ENCODE peak calls at places on chromosomes 2 and 18, in six cellular contexts. Q is mesenchymal stem cell, Y is esophagus squamous epithelium, O is body of pancreas, W is lower lobe of right lung, V is heart left ventricle. C is an unnamed sample. For H3K4me1 and H3K27me3, the result is how much of the 10 kb centered on the place peaks cover.

GRCh38 chr2:98269830-98270229 is 76.4 kb upstream of the CNGA3 start:
- DNase-seq in Q (peak), Y (no peak), O (no peak), W (no peak), V (no peak), C (no peak)

GRCh38 chr2:66496680-66497420 is 61.9 kb downstream of the MEIS1 start:
- DNase-seq in Q (no peak), Y (no peak), O (no peak), W (no peak), V (no peak), C (no peak)

GRCh38 chr2:56224316-56224715 is 40.5 kb downstream of the CCDC85A start:
- DNase-seq in Q (no peak), Y (no peak), O (no peak), W (no peak), V (no peak), C (no peak)

GRCh38 chr2:12412898-12413305 is 303.8 kb upstream of the TRIB2 start:
- DNase-seq in Q (peak), Y (no peak), O (no peak), W (no peak), V (no peak), C (no peak)

GRCh38 chr2:207950063-207950760 is 75.1 kb downstream of the PLEKHM3 start:
- DNase-seq in Q (no peak), Y (no peak), O (no peak), W (no peak), V (no peak), C (no peak)

GRCh38 chr2:92074549-92074898 is 2796.7 kb upstream of the TEKT4 start:
- DNase-seq in Q (no peak), Y (no peak), O (no peak), W (peak), V (no peak), C (no peak)

GRCh38 chr2:217609952-217610351 is 392.8 kb downstream of the TNS1 start:
- DNase-seq in Q (no peak), Y (no peak), O (no peak), W (no peak), V (no peak), C (no peak)

GRCh38 chr2:6793371-6793770 is 72.3 kb downstream of the CMPK2 start:
- DNase-seq in Q (peak), Y (no peak), O (no peak), W (no peak), V (no peak), C (no peak)

GRCh38 chr2:88209526-88210131 is 39.5 kb downstream of the THNSL2 start:
- DNase-seq in Q (no peak), Y (no peak), O (no peak), W (no peak), V (no peak), C (no peak)

GRCh38 chr2:207905546-207905945 is 119.8 kb downstream of the PLEKHM3 start:
- DNase-seq in Q (no peak), Y (no peak), O (no peak), W (no peak), V (no peak), C (no peak)

GRCh38 chr18:78986018-78986481 is 6.4 kb downstream of the SALL3 start:
- DNase-seq in Q (no peak), Y (no peak), O (no peak), W (no peak), V (no peak), C (peak)

GRCh38 chr18:13221821-13222220 is 3.3 kb downstream of the LDLRAD4 start:
- DNase-seq in Q (peak), Y (no peak), O (peak), W (no peak), V (peak), C (no peak)

GRCh38 chr2:127504552-127505460 is 21.5 kb downstream of the IWS1 start:
- DNase-seq in Q (peak), Y (no peak), O (no peak), W (no peak), V (no peak), C (no peak)

GRCh38 chr2:101442667-101443061 is 32.2 kb downstream of the RFX8 start:
- DNase-seq in Q (no peak), Y (no peak), O (no peak), W (no peak), V (no peak), C (no peak)

GRCh38 chr2:98511981-98512380 is 67.3 kb downstream of the INPP4A start:
- DNase-seq in Q (no peak), Y (no peak), O (no peak), W (no peak), V (no peak), C (no peak)

GRCh38 chr18:75811156-75811555 is 383.7 kb upstream of the SMIM21 start:
- DNase-seq in Q (no peak), Y (no peak), O (no peak), W (no peak), V (no peak), C (no peak)

GRCh38 chr2:8039732-8040131 is 642.1 kb upstream of the ID2 start:
- DNase-seq in Q (no peak), Y (no peak), O (no peak), W (no peak), V (no peak), C (no peak)

GRCh38 chr2:14148186-14148585 is 484.3 kb upstream of the LRATD1 start:
- DNase-seq in Q (no peak), Y (no peak), O (no peak), W (no peak), V (no peak), C (no peak)

GRCh38 chr2:51697095-51697494 is 665.2 kb upstream of the NRXN1 start:
- DNase-seq in Q (no peak), Y (no peak), O (no peak), W (no peak), V (no peak), C (no peak)

GRCh38 chr2:127169066-127169660 is 50.9 kb downstream of the CYP27C1 start:
- DNase-seq in Q (no peak), Y (no peak), O (no peak), W (no peak), V (no peak), C (no peak)

GRCh38 chr2:24421668-24422067 is 61.3 kb upstream of the ITSN2 start:
- DNase-seq in Q (peak), Y (no peak), O (peak), W (peak), V (peak), C (peak)

GRCh38 chr2:219119422-219120043 is 41.1 kb downstream of the NHEJ1 start:
- DNase-seq in Q (peak), Y (no peak), O (peak), W (peak), V (peak), C (peak)

GRCh38 chr2:37156071-37156856 is 516 bp downstream of the EIF2AK2 start:
- DNase-seq in Q (peak), Y (no peak), O (peak), W (peak), V (peak), C (peak)

GRCh38 chr2:240529344-240529999 is 28.3 kb downstream of the ANKMY1 start:
- DNase-seq in Q (no peak), Y (no peak), O (no peak), W (no peak), V (no peak), C (no peak)

GRCh38 chr18:57660961-57661360 is 39.3 kb upstream of the NARS1 start:
- DNase-seq in Q (peak), Y (no peak), O (no peak), W (no peak), V (no peak), C (no peak)

GRCh38 chr2:8413589-8414135 is 268.2 kb upstream of the ID2 start:
- DNase-seq in Q (no peak), Y (no peak), O (peak), W (no peak), V (no peak), C (no peak)

GRCh38 chr2:96374211-96374951 is 38.8 kb downstream of the NCAPH start:
- DNase-seq in Q (no peak), Y (no peak), O (peak), W (no peak), V (peak), C (no peak)

GRCh38 chr2:28225472-28225915 is 167.2 kb upstream of the FOSL2 start:
- DNase-seq in Q (no peak), Y (no peak), O (no peak), W (no peak), V (no peak), C (no peak)

GRCh38 chr2:240556553-240557100 is 1.2 kb downstream of the ANKMY1 start:
- DNase-seq in Q (peak), Y (no peak), O (no peak), W (peak), V (no peak), C (peak)

DNA sequence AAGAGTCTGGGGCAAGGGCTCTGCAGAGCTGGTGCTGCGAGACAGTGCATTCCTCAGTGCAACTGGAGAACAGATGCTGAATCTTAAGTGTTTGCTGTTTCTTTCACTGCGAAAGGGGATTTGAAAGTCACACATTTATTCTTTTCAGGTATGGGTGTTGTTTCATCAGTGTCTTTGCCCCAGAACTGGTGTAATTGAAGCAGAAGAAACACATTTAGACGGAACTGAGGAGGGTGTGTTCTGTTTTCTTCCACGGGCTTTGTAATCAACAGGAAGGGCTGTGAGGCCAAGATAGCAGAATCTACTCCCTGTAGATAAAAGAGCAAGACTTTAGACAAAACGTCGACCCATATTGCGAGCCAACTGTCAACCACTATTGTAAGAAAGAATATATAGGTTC is 151.9 kb downstream of the EPHA4 start:
- DNase-seq in Q (no peak), Y (no peak), O (no peak), W (no peak), V (no peak), C (no peak)
- H3K4me3 ChIP-seq in Q (no peak), Y (no peak), O (no peak), W (no peak), V (no peak), C (no peak)

DNA sequence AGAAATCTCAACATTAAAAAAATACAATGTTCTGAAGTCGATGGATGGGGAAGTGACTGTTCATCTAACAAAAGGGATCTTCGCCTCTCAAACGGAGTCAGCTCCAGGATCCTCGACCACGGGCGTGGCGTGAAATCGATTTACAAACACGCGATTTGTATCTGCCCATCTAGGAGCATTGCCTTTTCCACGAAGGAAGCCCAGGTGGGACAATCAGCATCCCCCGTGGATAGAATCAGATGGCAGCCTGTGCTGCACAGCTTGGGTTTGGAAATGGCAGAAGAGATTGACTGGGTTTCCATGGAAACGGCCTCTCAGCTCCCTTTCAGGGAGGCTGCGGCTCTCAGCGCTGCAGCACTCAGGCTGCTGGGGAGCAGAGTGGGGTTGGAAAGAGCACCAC is 110.8 kb upstream of the PXDN start:
- DNase-seq in Q (no peak), Y (no peak), O (no peak), W (no peak), V (no peak), C (no peak)
- H3K4me1 ChIP-seq in Q (under half), Y (under half), O (under half), W (under half), V (under half), C (under half)

GRCh38 chr2:236165491-236166156 is 2.6 kb downstream of the GBX2 start:
- DNase-seq in Q (no peak), Y (no peak), O (no peak), W (no peak), V (no peak), C (no peak)
- H3K27me3 ChIP-seq in Q (under half), Y (half or more), O (half or more), W (half or more), V (half or more), C (under half)

GRCh38 chr2:109130726-109130995 is 1.7 kb downstream of the SH3RF3 start:
- DNase-seq in Q (no peak), Y (no peak), O (no peak), W (no peak), V (no peak), C (no peak)
- H3K4me3 ChIP-seq in Q (no peak), Y (peak), O (no peak), W (peak), V (peak), C (no peak)

GRCh38 chr18:56316727-56317126 is 321.7 kb downstream of the TXNL1 start:
- DNase-seq in Q (no peak), Y (no peak), O (no peak), W (no peak), V (no peak), C (no peak)
- H3K4me1 ChIP-seq in Q (under half), Y (under half), O (under half), W (under half), V (under half), C (under half)

DNA sequence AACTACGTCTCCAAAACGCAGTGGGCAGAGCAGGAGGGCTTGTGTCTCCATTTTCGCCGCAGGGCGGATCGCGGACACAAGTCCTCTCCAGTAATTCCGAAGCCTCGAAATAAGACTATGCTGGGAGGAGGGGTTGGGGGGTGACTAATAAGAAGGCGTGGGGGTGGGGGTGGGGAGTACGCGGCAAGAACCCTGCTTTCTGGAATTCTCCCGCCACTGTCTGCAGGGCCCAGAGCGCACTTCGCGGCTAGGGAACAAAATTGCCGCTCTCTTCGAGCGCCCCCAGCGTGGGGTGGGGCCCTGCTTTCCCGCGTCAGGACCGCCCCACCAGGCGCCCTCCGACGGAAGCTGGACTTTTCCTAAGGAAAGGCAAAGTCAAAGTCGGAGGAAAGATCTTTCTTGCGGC is 12.0 kb downstream of the NR4A2 start:
- DNase-seq in Q (no peak), Y (no peak), O (peak), W (peak), V (peak), C (no peak)
- H3K27me3 ChIP-seq in Q (half or more), Y (under half), O (under half), W (under half), V (under half), C (under half)

GRCh38 chr2:26043862-26044736 is 10.2 kb downstream of the RAB10 start:
- DNase-seq in Q (peak), Y (no peak), O (peak), W (peak), V (no peak), C (peak)
- H3K4me3 ChIP-seq in Q (no peak), Y (peak), O (no peak), W (peak), V (no peak), C (no peak)

DNA sequence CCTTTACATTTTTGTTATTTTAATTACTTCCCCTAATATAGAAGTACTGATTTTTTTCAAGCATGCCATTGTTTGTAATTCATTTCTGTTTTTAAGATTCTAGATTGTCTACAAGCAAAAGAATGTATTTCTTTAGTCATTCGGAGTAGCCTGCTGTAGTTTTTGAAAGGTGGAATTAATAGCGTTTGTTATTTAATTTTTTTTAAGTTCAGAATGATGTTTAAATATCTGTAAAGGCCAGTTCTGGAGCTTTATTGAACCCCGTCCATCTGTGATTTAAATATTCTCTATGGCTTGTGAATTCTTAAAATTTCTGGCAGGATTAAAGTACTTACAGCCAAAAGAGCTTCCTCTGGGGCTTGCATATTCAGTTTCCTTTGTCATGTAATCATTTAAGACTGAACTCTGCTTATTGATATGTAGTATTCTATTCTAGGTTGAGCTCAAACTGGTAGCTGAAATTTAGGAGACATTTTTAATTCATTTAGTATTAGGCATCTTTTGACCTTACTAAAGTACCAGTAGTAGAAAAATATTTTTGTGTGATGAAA is 5.2 kb downstream of the TGIF1 start:
- DNase-seq in Q (peak), Y (no peak), O (no peak), W (no peak), V (no peak), C (peak)
- H3K4me1 ChIP-seq in Q (under half), Y (under half), O (half or more), W (half or more), V (under half), C (under half)